ENCODE peak calls at places on chromosomes 4 and X, in ten cellular contexts. U is Caki2; H is foreskin fibroblast; K is Daoy; Z is fibroblast of pulmonary artery; P is astrocyte of the hippocampus; A is BJ; D is epithelial cell of proximal tubule; Q is ACHN; W is naive thymus-derived CD8-positive, alpha-beta T cell. C is an unnamed sample.

GRCh38 chr4:105551968-105552746 is at the start of gene ARHGEF38:
- DNase-seq in U (peak; percentile 49), W (no peak), Z (no peak), Q (peak; percentile 86), H (peak; percentile 3), P (peak; percentile 69), D (peak; percentile 94), K (peak; percentile 3), A (no peak), C (no peak)

GRCh38 chrX:14801136-14801535 is 71.7 kb downstream of the FANCB start:
- DNase-seq in H (peak; percentile 35), Q (no peak), W (no peak), A (peak; percentile 33), K (peak; percentile 0), D (no peak), U (no peak), Z (peak; percentile 4), P (peak; percentile 36), C (no peak)

GRCh38 chr4:55378617-55379467 is 16.9 kb upstream of the TMEM165 start:
- DNase-seq in W (no peak), D (no peak), Q (no peak), P (peak; percentile 35), Z (no peak), H (peak; percentile 93), U (no peak), A (no peak), K (no peak), C (no peak)

GRCh38 chrX:148500428-148501120 is at the start of gene AFF2:
- DNase-seq in K (peak; percentile 16), Q (peak; percentile 0), W (peak; percentile 38), H (peak; percentile 31), U (peak; percentile 19), Z (peak; percentile 9), P (peak; percentile 68), A (no peak), D (no peak), C (peak; percentile 70)

GRCh38 chrX:131861088-131861787 is 161.9 kb upstream of the STK26 start:
- DNase-seq in Z (peak; percentile 0), A (no peak), W (no peak), U (no peak), K (no peak), D (no peak), H (no peak), Q (no peak), P (no peak), C (no peak)

GRCh38 chr4:55184600-55185523 is 59.5 kb upstream of the KDR start:
- DNase-seq in A (no peak), H (peak; percentile 95), K (no peak), Q (no peak), Z (peak; percentile 72), P (no peak), D (no peak), U (no peak), W (peak; percentile 17), C (peak; percentile 66)

GRCh38 chrX:70445876-70446275 is 1.2 kb downstream of the DLG3 start:
- DNase-seq in U (no peak), Z (no peak), K (no peak), P (no peak), W (no peak), Q (no peak), D (no peak), A (no peak), H (no peak), C (no peak)

GRCh38 chrX:35251229-35251628 is 308.6 kb downstream of the FAM47B start:
- DNase-seq in W (no peak), Q (no peak), D (no peak), H (no peak), K (no peak), A (no peak), U (no peak), P (no peak), Z (no peak), C (no peak)

GRCh38 chrX:134482371-134482770 is 22.4 kb downstream of the HPRT1 start:
- DNase-seq in Q (no peak), H (peak; percentile 65), U (no peak), D (no peak), A (no peak), W (no peak), Z (no peak), P (no peak), K (no peak), C (no peak)

GRCh38 chr4:135267148-135267878 is 1065.7 kb upstream of the PABPC4L start:
- DNase-seq in U (no peak), H (no peak), D (no peak), W (no peak), K (no peak), Q (no peak), P (peak; percentile 27), Z (no peak), A (no peak), C (no peak)

GRCh38 chr4:185238261-185238681 is 28.9 kb downstream of the SNX25 start:
- DNase-seq in P (peak; percentile 39), Z (peak; percentile 47), H (peak; percentile 85), U (peak; percentile 16), W (no peak), K (no peak), A (peak; percentile 50), Q (no peak), D (no peak), C (no peak)

GRCh38 chr4:8939887-8940742 is 68.5 kb upstream of the HMX1 start:
- DNase-seq in D (no peak), A (no peak), Q (no peak), U (no peak), K (no peak), W (no peak), Z (no peak), P (no peak), H (no peak), C (no peak)

GRCh38 chrX:119503484-119503861 is 35.2 kb downstream of the SLC25A5 start:
- DNase-seq in U (no peak), P (peak; percentile 79), A (peak; percentile 35), W (no peak), Q (peak; percentile 54), Z (peak; percentile 87), H (peak; percentile 90), K (peak; percentile 76), D (no peak), C (no peak)

GRCh38 chrX:119887721-119888425 is 7.8 kb upstream of the AKAP14 start:
- DNase-seq in U (peak; percentile 30), K (peak; percentile 73), Q (peak; percentile 59), A (no peak), W (peak; percentile 52), D (no peak), P (peak; percentile 72), H (peak; percentile 73), Z (peak; percentile 52), C (peak; percentile 77)

GRCh38 chrX:12583543-12583942 is 207.7 kb upstream of the PRPS2 start:
- DNase-seq in H (no peak), Q (no peak), K (no peak), Z (no peak), W (no peak), D (no peak), A (no peak), P (no peak), U (no peak), C (no peak)

GRCh38 chr4:15963568-15963967 is 593 bp upstream of the FGFBP2 start:
- DNase-seq in Z (no peak), Q (no peak), P (no peak), K (no peak), U (no peak), D (no peak), W (no peak), A (no peak), H (no peak), C (no peak)

GRCh38 chrX:151722241-151722846 is 6.5 kb downstream of the FATE1 start:
- DNase-seq in P (peak; percentile 46), K (peak; percentile 46), Q (no peak), H (peak; percentile 1), Z (peak; percentile 17), D (no peak), W (no peak), A (no peak), U (no peak), C (peak; percentile 38)

GRCh38 chrX:9578083-9578779 is 113.4 kb downstream of the TBL1X start:
- DNase-seq in K (no peak), A (no peak), U (no peak), D (no peak), P (no peak), W (no peak), Q (no peak), Z (peak; percentile 56), H (no peak), C (no peak)

GRCh38 chr4:101345596-101346311 is 1.6 kb downstream of the PPP3CA start:
- DNase-seq in Z (peak; percentile 55), P (peak; percentile 72), A (no peak), W (peak; percentile 74), H (peak; percentile 78), Q (peak; percentile 60), D (no peak), U (peak; percentile 66), K (peak; percentile 26), C (peak; percentile 78)

GRCh38 chr4:6909970-6910339 is 329 bp downstream of the TBC1D14 start:
- DNase-seq in K (peak; percentile 44), Z (no peak), W (peak; percentile 40), U (peak; percentile 32), H (peak; percentile 52), A (no peak), Q (peak; percentile 29), P (no peak), D (no peak), C (no peak)

GRCh38 chr4:100422911-100423310 is 94.9 kb downstream of the EMCN start:
- DNase-seq in D (peak; percentile 22), W (no peak), H (no peak), Q (peak; percentile 19), K (no peak), U (peak; percentile 42), A (no peak), P (peak; percentile 20), Z (peak; percentile 43), C (no peak)

GRCh38 chr4:115228851-115229250 is 115.4 kb upstream of the NDST4 start:
- DNase-seq in Q (no peak), A (no peak), H (no peak), D (no peak), K (no peak), Z (no peak), W (no peak), U (no peak), P (no peak), C (no peak)

GRCh38 chrX:48802089-48802812 is 384 bp downstream of the HDAC6 start:
- DNase-seq in Q (peak; percentile 80), Z (peak; percentile 81), H (peak; percentile 81), P (peak; percentile 89), W (peak; percentile 55), D (peak; percentile 38), U (peak; percentile 90), K (peak; percentile 83), A (peak; percentile 14), C (peak; percentile 75)

GRCh38 chr4:107896158-107896645 is 35.1 kb upstream of the CYP2U1 start:
- DNase-seq in U (peak; percentile 95), K (peak; percentile 83), D (peak; percentile 98), Z (peak; percentile 94), A (peak; percentile 88), W (no peak), P (peak; percentile 95), Q (peak; percentile 93), H (peak; percentile 91), C (no peak)

GRCh38 chr4:163758032-163758431 is 263.5 kb downstream of the TMA16 start:
- DNase-seq in A (no peak), U (no peak), K (no peak), W (no peak), Q (no peak), D (no peak), Z (no peak), P (no peak), H (no peak), C (no peak)

GRCh38 chr4:55993994-55994657 is 45.4 kb downstream of the CEP135 start:
- DNase-seq in W (no peak), H (no peak), D (no peak), K (no peak), U (no peak), A (no peak), P (no peak), Z (no peak), Q (no peak), C (no peak)

GRCh38 chrX:41653125-41653524 is 35.6 kb upstream of the GPR34 start:
- DNase-seq in P (no peak), D (no peak), K (no peak), H (no peak), Z (no peak), U (no peak), W (no peak), Q (no peak), A (no peak), C (no peak)

GRCh38 chr4:153116101-153116680 is 88.1 kb upstream of the TRIM2 start:
- DNase-seq in P (no peak), U (no peak), H (no peak), Q (no peak), D (no peak), A (no peak), W (peak; percentile 17), Z (no peak), K (no peak), C (no peak)